ENCODE peak calls at places on chromosomes 6 and 20, in five cellular contexts. Z is T-cell; E is AG04450; O is HT-29; X is stimulated activated CD8-positive, alpha-beta memory T cell treated with anti-CD3 and anti-CD28 coated beads, Interleukin-7, amount 100 ng/mL, for 1 hour. P is an unnamed sample.

GRCh38 chr6:64932486-64932885 is 774.5 kb downstream of the EYS start:
- DNase-seq in Z (no peak), E (no peak), X (no peak), O (no peak), P (no peak)

GRCh38 chr20:51346686-51347485 is 195.6 kb downstream of the NFATC2 start:
- DNase-seq in O (no peak), Z (no peak), X (no peak), E (no peak), P (peak)

GRCh38 chr6:111841822-111842221 is 31.4 kb downstream of the FYN start:
- DNase-seq in O (no peak), E (no peak), X (no peak), Z (peak), P (no peak)

GRCh38 chr20:731891-732560 is 36.3 kb downstream of the SLC52A3 start:
- DNase-seq in E (no peak), X (no peak), O (no peak), Z (no peak), P (no peak)

GRCh38 chr6:159067334-159067733 is 22.5 kb upstream of the TAGAP start:
- DNase-seq in E (no peak), X (no peak), O (no peak), Z (no peak), P (no peak)

GRCh38 chr6:142853244-142854180 is 91.5 kb downstream of the HIVEP2 start:
- DNase-seq in O (no peak), X (no peak), E (no peak), Z (no peak), P (no peak)

GRCh38 chr6:158049055-158050028 is 67.7 kb downstream of the SYNJ2 start:
- DNase-seq in O (no peak), X (no peak), E (no peak), Z (no peak), P (no peak)

GRCh38 chr6:81694855-81695254 is 57.6 kb downstream of the TENT5A start:
- DNase-seq in O (no peak), X (no peak), E (no peak), Z (no peak), P (no peak)

GRCh38 chr20:961768-962167 is 40.3 kb downstream of the RSPO4 start:
- DNase-seq in O (no peak), Z (no peak), X (no peak), E (no peak), P (no peak)

GRCh38 chr6:71080793-71081192 is 123.9 kb upstream of the B3GAT2 start:
- DNase-seq in O (no peak), E (peak), Z (no peak), X (no peak), P (no peak)

GRCh38 chr6:31659649-31660223 is 842 bp downstream of the C6orf47 start:
- DNase-seq in X (no peak), Z (no peak), O (no peak), E (no peak), P (no peak)

GRCh38 chr20:38863024-38863851 is 57.7 kb downstream of the PPP1R16B start:
- DNase-seq in E (no peak), Z (peak), O (no peak), X (no peak), P (no peak)

GRCh38 chr6:13495112-13495765 is 7.8 kb upstream of the GFOD1 start:
- DNase-seq in O (no peak), X (no peak), Z (no peak), E (no peak), P (no peak)

GRCh38 chr6:166960609-166960978 is 4.2 kb upstream of the RNASET2 start:
- DNase-seq in X (no peak), Z (no peak), E (no peak), O (no peak), P (no peak)

GRCh38 chr6:71419954-71420692 is 131.5 kb downstream of the OGFRL1 start:
- DNase-seq in Z (no peak), X (no peak), E (no peak), O (no peak), P (no peak)

GRCh38 chr6:108002365-108003221 is 44.6 kb upstream of the SEC63 start:
- DNase-seq in Z (no peak), O (peak), E (no peak), X (no peak), P (no peak)

GRCh38 chr6:13794184-13794583 is 20.2 kb downstream of the MCUR1 start:
- DNase-seq in E (peak), X (no peak), O (no peak), Z (no peak), P (no peak)

GRCh38 chr6:126481319-126481718 is 141.4 kb downstream of the CENPW start:
- DNase-seq in E (no peak), O (no peak), X (no peak), Z (no peak), P (no peak)

GRCh38 chr6:21836292-21836691 is 242.7 kb downstream of the SOX4 start:
- DNase-seq in E (no peak), O (no peak), X (no peak), Z (no peak), P (no peak)

GRCh38 chr20:46129955-46130481 is 11.9 kb downstream of the CD40 start:
- DNase-seq in O (no peak), X (no peak), Z (no peak), E (no peak), P (peak)

GRCh38 chr6:146312606-146313005 is 231.0 kb upstream of the RAB32 start:
- DNase-seq in Z (no peak), O (no peak), X (no peak), E (no peak), P (no peak)

GRCh38 chr6:102571236-102571908 is 1177.9 kb downstream of the GRIK2 start:
- DNase-seq in E (no peak), X (no peak), O (no peak), Z (no peak), P (peak)

GRCh38 chr6:128474933-128475332 is 45.5 kb downstream of the PTPRK start:
- DNase-seq in E (no peak), X (no peak), Z (no peak), O (no peak), P (no peak)

GRCh38 chr6:41684311-41685182 is 46.3 kb downstream of the MDFI start:
- DNase-seq in E (no peak), X (no peak), Z (no peak), O (no peak), P (no peak)

GRCh38 chr20:40604416-40604815 is 84.6 kb downstream of the MAFB start:
- DNase-seq in O (no peak), X (no peak), E (no peak), Z (no peak), P (no peak)

GRCh38 chr20:37357481-37358365 is 11.8 kb downstream of the SRC start:
- DNase-seq in X (no peak), Z (no peak), O (no peak), E (no peak), P (no peak)

GRCh38 chr20:41619360-41620115 is 1.4 kb upstream of the CHD6 start:
- DNase-seq in O (no peak), E (no peak), X (no peak), Z (no peak), P (no peak)